ENCODE peak calls at places on chromosomes 5 and 9, in five cellular contexts. M is T-helper 17 cell, Y is HTR-8/SVneo, Q is germinal center, O is activated gamma-delta T cell. S is an unnamed sample.

GRCh38 chr9:127751269-127752054 is 16.4 kb upstream of the TOR2A start:
- DNase-seq in M (no peak), Y (no peak), Q (no peak), O (no peak), S (no peak)

GRCh38 chr5:31096238-31096865 is 97.1 kb upstream of the CDH6 start:
- DNase-seq in Q (no peak), M (no peak), O (no peak), Y (peak), S (no peak)

GRCh38 chr5:76341935-76342334 is 61.1 kb upstream of the IQGAP2 start:
- DNase-seq in O (no peak), Y (no peak), Q (no peak), M (no peak), S (no peak)

GRCh38 chr9:135336722-135337490 is 142.7 kb upstream of the PPP1R26 start:
- DNase-seq in O (no peak), Y (no peak), M (no peak), Q (no peak), S (no peak)

GRCh38 chr5:67002832-67003231 is 193.8 kb downstream of the CD180 start:
- DNase-seq in Q (no peak), O (no peak), Y (no peak), M (no peak), S (no peak)

GRCh38 chr5:166486348-166486747 is 1805.1 kb upstream of the WWC1 start:
- DNase-seq in M (no peak), O (no peak), Q (no peak), Y (no peak), S (no peak)

GRCh38 chr5:158514353-158514960 is 585.3 kb downstream of the EBF1 start:
- DNase-seq in O (no peak), M (no peak), Q (no peak), Y (peak), S (no peak)

GRCh38 chr5:139783436-139783955 is 12.1 kb upstream of the PSD2 start:
- DNase-seq in Q (no peak), Y (no peak), O (no peak), M (no peak), S (no peak)

GRCh38 chr5:126854526-126855110 is 77.7 kb downstream of the LMNB1 start:
- DNase-seq in O (peak), Y (no peak), Q (no peak), M (no peak), S (no peak)

GRCh38 chr5:170267431-170268152 is 30.0 kb downstream of the LCP2 start:
- DNase-seq in Q (peak), Y (peak), O (no peak), M (peak), S (peak)

GRCh38 chr9:15975101-15975778 is 422.4 kb downstream of the CCDC171 start:
- DNase-seq in M (no peak), O (no peak), Q (no peak), Y (no peak), S (no peak)

GRCh38 chr5:121805931-121806330 is 45.8 kb upstream of the FTMT start:
- DNase-seq in Q (no peak), Y (no peak), O (no peak), M (no peak), S (no peak)

GRCh38 chr9:129136446-129137049 is 25.3 kb downstream of the PTPA start:
- DNase-seq in Y (no peak), O (no peak), Q (no peak), M (no peak), S (no peak)

GRCh38 chr9:87713278-87713989 is 12.5 kb upstream of the CTSL start:
- DNase-seq in O (no peak), Q (no peak), Y (peak), M (no peak), S (no peak)

GRCh38 chr5:57683036-57683600 is 200.5 kb upstream of the ACTBL2 start:
- DNase-seq in M (no peak), O (no peak), Q (no peak), Y (no peak), S (no peak)

GRCh38 chr9:134943411-134943810 is 25.7 kb upstream of the FCN1 start:
- DNase-seq in O (no peak), M (no peak), Y (no peak), Q (no peak), S (no peak)

GRCh38 chr5:135869151-135869737 is 26.4 kb downstream of the IL9 start:
- DNase-seq in Y (no peak), Q (no peak), M (no peak), O (no peak), S (no peak)

GRCh38 chr9:88794100-88794499 is 197.2 kb upstream of the S1PR3 start:
- DNase-seq in O (no peak), Y (no peak), Q (no peak), M (no peak), S (no peak)

GRCh38 chr9:4349841-4350418 is 50.1 kb upstream of the GLIS3 start:
- DNase-seq in O (no peak), Q (no peak), Y (no peak), M (no peak), S (no peak)

GRCh38 chr5:181215997-181216982 is 6.8 kb upstream of the TRIM41 start:
- DNase-seq in M (no peak), O (no peak), Y (no peak), Q (no peak), S (no peak)

GRCh38 chr9:111945216-111945615 is 48.6 kb downstream of the UGCG start:
- DNase-seq in O (no peak), M (no peak), Y (no peak), Q (peak), S (no peak)

GRCh38 chr9:126563556-126563955 is 50.2 kb upstream of the LMX1B start:
- DNase-seq in Q (no peak), O (no peak), Y (no peak), M (no peak), S (no peak)

GRCh38 chr9:75615284-75615683 is 275.2 kb upstream of the PCSK5 start:
- DNase-seq in M (no peak), O (no peak), Q (no peak), Y (no peak), S (no peak)

GRCh38 chr9:113511856-113512761 is 48.6 kb downstream of the RGS3 start:
- DNase-seq in O (peak), Y (peak), M (peak), Q (no peak), S (peak)

GRCh38 chr5:137705106-137705505 is 30.8 kb downstream of the KLHL3 start:
- DNase-seq in Q (no peak), O (no peak), M (no peak), Y (no peak), S (no peak)

GRCh38 chr5:160280384-160281090 is 31.8 kb downstream of the CCNJL start:
- DNase-seq in M (no peak), O (no peak), Q (no peak), Y (no peak), S (no peak)

GRCh38 chr5:123610665-123611406 is 98.9 kb downstream of the CSNK1G3 start:
- DNase-seq in Y (peak), Q (peak), M (no peak), O (no peak), S (peak)

GRCh38 chr5:121976979-121977378 is 15.2 kb downstream of the SRFBP1 start:
- DNase-seq in Y (no peak), M (no peak), Q (no peak), O (no peak), S (no peak)

GRCh38 chr5:142779163-142779562 is 9.0 kb downstream of the ARHGAP26 start:
- DNase-seq in O (no peak), Y (no peak), M (no peak), Q (no peak), S (no peak)

GRCh38 chr5:74810915-74811314 is 43.9 kb downstream of the NSA2 start:
- DNase-seq in O (no peak), M (no peak), Q (no peak), Y (no peak), S (no peak)

GRCh38 chr5:125673359-125673950 is 749.8 kb upstream of the GRAMD2B start:
- DNase-seq in Q (no peak), Y (no peak), O (no peak), M (no peak), S (no peak)

GRCh38 chr9:103037508-103038477 is 42.7 kb downstream of the CYLC2 start:
- DNase-seq in Q (no peak), Y (no peak), O (no peak), M (no peak), S (no peak)

GRCh38 chr9:95776131-95776530 is 99.4 kb upstream of the ERCC6L2 start:
- DNase-seq in O (no peak), Y (no peak), M (no peak), Q (no peak), S (no peak)

GRCh38 chr5:111810087-111810486 is 53.1 kb upstream of the NREP start:
- DNase-seq in Q (no peak), O (no peak), Y (no peak), M (no peak), S (no peak)

GRCh38 chr9:122349201-122349600 is 21.6 kb upstream of the PTGS1 start:
- DNase-seq in M (no peak), Y (no peak), O (no peak), Q (no peak), S (no peak)

GRCh38 chr5:54628049-54628448 is 110.5 kb downstream of the SNX18 start:
- DNase-seq in M (no peak), O (no peak), Y (no peak), Q (no peak), S (no peak)

GRCh38 chr5:33102551-33102950 is 338.2 kb upstream of the TARS1 start:
- DNase-seq in Q (no peak), O (no peak), M (no peak), Y (no peak), S (no peak)

GRCh38 chr5:37721447-37721871 is 118.4 kb downstream of the GDNF start:
- DNase-seq in Q (no peak), M (no peak), Y (no peak), O (no peak), S (no peak)